ENCODE peak calls at places on chromosome X, in eight cellular contexts. H is mesothelial cell of epicardium, G is epithelial cell of esophagus, C is ovary, O is type B pancreatic cell, Z is kidney, V is testis, N is AG09309. I is an unnamed sample.

GRCh38 chrX:119870626-119871131 is 854 bp downstream of the RNF113A start:
- DNase-seq in O (no peak), Z (no peak), N (no peak), V (peak), C (no peak), G (peak), H (no peak), I (no peak)

GRCh38 chrX:68995780-68996551 is 167.1 kb downstream of the EFNB1 start:
- DNase-seq in Z (peak), C (peak), V (peak), N (no peak), G (peak), O (peak), H (no peak), I (no peak)

GRCh38 chrX:13215729-13216128 is 104.1 kb downstream of the ATXN3L start:
- DNase-seq in V (no peak), G (no peak), N (no peak), Z (no peak), H (no peak), C (no peak), O (no peak), I (no peak)

GRCh38 chrX:107454302-107454701 is 4.8 kb downstream of the FRMPD3 start:
- DNase-seq in H (no peak), N (no peak), C (no peak), O (no peak), G (peak), V (no peak), Z (no peak), I (no peak)

GRCh38 chrX:74779175-74779574 is 146.1 kb downstream of the NEXMIF start:
- DNase-seq in Z (no peak), N (no peak), V (no peak), C (no peak), O (no peak), H (no peak), G (peak), I (no peak)

GRCh38 chrX:97132654-97133415 is 249.1 kb downstream of the RPA4 start:
- DNase-seq in Z (no peak), V (no peak), G (no peak), N (no peak), O (no peak), C (no peak), H (no peak), I (no peak)

GRCh38 chrX:76617020-76617419 is 189.5 kb downstream of the MAGEE1 start:
- DNase-seq in G (no peak), Z (no peak), V (no peak), N (no peak), O (no peak), H (no peak), C (no peak), I (no peak)

GRCh38 chrX:70664726-70665125 is 220.1 kb downstream of the DLG3 start:
- DNase-seq in O (no peak), H (no peak), Z (no peak), V (no peak), N (no peak), G (peak), C (no peak), I (no peak)

GRCh38 chrX:17692709-17693346 is 44.5 kb upstream of the SCML1 start:
- DNase-seq in H (no peak), G (peak), N (no peak), V (no peak), C (no peak), Z (no peak), O (no peak), I (no peak)

GRCh38 chrX:133586443-133586842 is 171.2 kb upstream of the GPC4 start:
- DNase-seq in H (no peak), C (no peak), N (no peak), O (no peak), V (no peak), Z (no peak), G (peak), I (no peak)

GRCh38 chrX:28124416-28124815 is 143.2 kb upstream of the DCAF8L1 start:
- DNase-seq in C (no peak), Z (no peak), G (no peak), N (no peak), H (no peak), V (no peak), O (no peak), I (no peak)

GRCh38 chrX:10749113-10749512 is 128.7 kb upstream of the MID1 start:
- DNase-seq in O (no peak), C (no peak), N (no peak), G (peak), Z (no peak), V (no peak), H (no peak), I (no peak)

GRCh38 chrX:117510453-117510852 is 606.2 kb downstream of the KLHL13 start:
- DNase-seq in N (no peak), Z (no peak), G (peak), O (no peak), C (no peak), V (peak), H (no peak), I (no peak)

GRCh38 chrX:139831689-139832456 is 101.0 kb downstream of the ATP11C start:
- DNase-seq in C (peak), H (no peak), V (peak), Z (no peak), O (no peak), N (no peak), G (peak), I (no peak)

GRCh38 chrX:68832101-68832416 is 3.2 kb downstream of the EFNB1 start:
- DNase-seq in H (peak), G (peak), V (peak), Z (peak), N (peak), O (peak), C (peak), I (no peak)

GRCh38 chrX:38129366-38129765 is 91.3 kb downstream of the SRPX start:
- DNase-seq in C (no peak), O (no peak), N (no peak), H (no peak), V (no peak), G (no peak), Z (no peak), I (no peak)

GRCh38 chrX:131791608-131792355 is 231.3 kb upstream of the STK26 start:
- DNase-seq in G (no peak), C (peak), Z (no peak), H (no peak), N (no peak), V (no peak), O (no peak), I (no peak)

GRCh38 chrX:118109065-118109464 is 7.5 kb downstream of the KLHL13 start:
- DNase-seq in Z (no peak), O (no peak), N (no peak), H (no peak), G (no peak), C (no peak), V (no peak), I (no peak)

GRCh38 chrX:18920079-18920478 is 63.8 kb downstream of the PHKA2 start:
- DNase-seq in H (no peak), V (no peak), Z (no peak), G (no peak), C (no peak), O (no peak), N (no peak), I (no peak)

GRCh38 chrX:68710870-68711576 is 63.6 kb downstream of the STARD8 start:
- DNase-seq in G (peak), H (no peak), Z (peak), N (peak), V (peak), O (no peak), C (peak), I (no peak)

GRCh38 chrX:36019164-36019563 is 99.6 kb downstream of the CFAP47 start:
- DNase-seq in V (no peak), Z (no peak), H (no peak), C (no peak), N (no peak), G (no peak), O (no peak), I (no peak)

GRCh38 chrX:3286196-3286920 is 60.1 kb downstream of the MXRA5 start:
- DNase-seq in O (no peak), C (no peak), G (peak), Z (no peak), V (no peak), H (no peak), N (no peak), I (no peak)

GRCh38 chrX:15242899-15243555 is 26.9 kb downstream of the ASB9 start:
- DNase-seq in C (no peak), Z (no peak), O (no peak), G (peak), V (peak), N (peak), H (no peak), I (peak)
- TF ChIP-seq CTCF in C (no peak), Z (peak), O (peak), G (peak), V (peak), N (peak), H (no peak), I (no peak)

DNA sequence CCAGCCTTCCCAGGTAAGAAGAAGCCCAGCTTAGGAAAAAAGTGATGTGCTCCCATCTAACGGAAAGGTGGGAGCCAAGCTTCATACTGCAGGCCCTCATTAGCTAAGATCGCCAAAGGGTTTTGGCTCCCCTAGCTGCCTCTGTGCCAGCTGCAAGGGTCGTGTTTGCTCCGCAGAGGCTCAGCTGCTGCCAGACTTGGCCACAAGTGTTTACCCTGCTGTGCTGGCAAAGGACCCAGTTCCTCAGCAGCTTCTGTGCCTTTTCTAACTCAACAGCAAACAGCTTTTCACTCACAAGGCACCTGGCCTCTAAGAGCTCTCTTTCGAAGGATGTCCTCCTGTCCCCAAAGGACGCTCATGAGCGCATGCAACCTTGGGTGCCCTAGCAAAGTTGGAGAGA is 12.2 kb upstream of the VMA21 start:
- DNase-seq in O (no peak), V (no peak), H (no peak), G (no peak), C (no peak), Z (no peak), N (no peak), I (no peak)
- TF ChIP-seq CTCF in O (no peak), V (no peak), H (no peak), G (no peak), C (no peak), Z (no peak), N (no peak), I (no peak)

GRCh38 chrX:137198040-137198439 is 164.2 kb upstream of the GPR101 start:
- DNase-seq in N (no peak), H (no peak), C (no peak), V (no peak), Z (no peak), O (no peak), G (peak), I (no peak)
- TF ChIP-seq CTCF in N (no peak), H (no peak), C (no peak), V (no peak), Z (no peak), O (no peak), G (no peak), I (no peak)

GRCh38 chrX:32678487-32678886 is 532.9 kb downstream of the DMD start:
- DNase-seq in Z (no peak), C (no peak), O (no peak), N (no peak), H (no peak), V (no peak), G (no peak), I (no peak)

DNA sequence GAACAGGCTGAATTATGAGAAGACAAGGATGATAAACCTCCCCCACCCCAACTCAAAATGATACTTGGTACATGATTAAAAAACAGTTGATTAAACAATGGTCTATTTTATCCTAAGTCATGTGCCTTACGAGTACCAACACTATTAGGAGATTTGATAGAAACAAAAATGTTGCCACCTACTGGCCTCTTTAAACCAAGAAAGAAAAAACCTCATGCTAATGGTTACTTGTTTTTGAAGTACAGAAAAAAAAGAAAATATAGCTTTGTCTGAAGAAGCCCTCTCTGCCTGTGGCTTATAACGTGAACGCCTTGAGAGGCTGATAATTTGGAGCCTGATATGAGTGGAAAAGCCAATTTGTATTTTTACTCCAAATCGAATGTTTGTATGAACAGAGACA is 538.2 kb downstream of the DMD start:
- DNase-seq in V (no peak), O (no peak), C (no peak), N (no peak), G (peak), Z (no peak), H (no peak), I (no peak)
- TF ChIP-seq CTCF in V (no peak), O (peak), C (no peak), N (no peak), G (no peak), Z (peak), H (peak), I (no peak)

I was measured in omental fat pad.